ENCODE peak calls at places on chromosomes 12 and 14, in ten cellular contexts. One of them, this sample, is unnamed.
A peak's percentile ranks its signal among the peaks of the same experiment; 100 is the strongest.

GRCh38 chr14:102930138-102930752 is 7.8 kb downstream of the AMN start:
- DNase-seq in psoas muscle: peak; percentile 42
- DNase-seq in spleen: no peak
- DNase-seq in esophagus squamous epithelium: no peak
- DNase-seq in mammary epithelial cell: no peak
- DNase-seq in uterus: no peak
- DNase-seq in WERI-Rb-1: peak; percentile 46
- DNase-seq in brain microvascular endothelial cell: no peak
- DNase-seq in heart right ventricle: no peak
- DNase-seq in tibial artery: no peak
- DNase-seq in this sample: no peak

GRCh38 chr12:124754949-124755800 is 108.5 kb downstream of the SCARB1 start:
- DNase-seq in uterus: peak; percentile 88
- DNase-seq in WERI-Rb-1: peak; percentile 97
- DNase-seq in heart right ventricle: peak; percentile 83
- DNase-seq in spleen: peak; percentile 84
- DNase-seq in psoas muscle: peak; percentile 92
- DNase-seq in tibial artery: peak; percentile 95
- DNase-seq in mammary epithelial cell: peak; percentile 72
- DNase-seq in brain microvascular endothelial cell: peak; percentile 57
- DNase-seq in esophagus squamous epithelium: no peak
- DNase-seq in this sample: peak; percentile 94

GRCh38 chr12:6871052-6871957 is 1.8 kb downstream of the SPSB2 start:
- DNase-seq in psoas muscle: no peak
- DNase-seq in heart right ventricle: no peak
- DNase-seq in spleen: peak; percentile 80
- DNase-seq in brain microvascular endothelial cell: no peak
- DNase-seq in uterus: no peak
- DNase-seq in esophagus squamous epithelium: no peak
- DNase-seq in mammary epithelial cell: peak; percentile 72
- DNase-seq in tibial artery: no peak
- DNase-seq in WERI-Rb-1: peak; percentile 37
- DNase-seq in this sample: no peak

GRCh38 chr14:74299061-74299545 is 3.6 kb downstream of the ABCD4 start:
- DNase-seq in uterus: no peak
- DNase-seq in tibial artery: no peak
- DNase-seq in spleen: no peak
- DNase-seq in WERI-Rb-1: no peak
- DNase-seq in esophagus squamous epithelium: no peak
- DNase-seq in psoas muscle: no peak
- DNase-seq in heart right ventricle: no peak
- DNase-seq in brain microvascular endothelial cell: peak; percentile 34
- DNase-seq in mammary epithelial cell: no peak
- DNase-seq in this sample: peak; percentile 74

GRCh38 chr12:48601013-48601756 is 31.3 kb upstream of the LALBA start:
- DNase-seq in psoas muscle: no peak
- DNase-seq in esophagus squamous epithelium: no peak
- DNase-seq in mammary epithelial cell: peak; percentile 35
- DNase-seq in brain microvascular endothelial cell: peak; percentile 18
- DNase-seq in WERI-Rb-1: no peak
- DNase-seq in heart right ventricle: no peak
- DNase-seq in tibial artery: no peak
- DNase-seq in spleen: no peak
- DNase-seq in uterus: no peak
- DNase-seq in this sample: no peak

GRCh38 chr12:104740668-104741067 is 217.4 kb downstream of the SLC41A2 start:
- DNase-seq in spleen: peak; percentile 72
- DNase-seq in heart right ventricle: no peak
- DNase-seq in WERI-Rb-1: no peak
- DNase-seq in brain microvascular endothelial cell: no peak
- DNase-seq in mammary epithelial cell: no peak
- DNase-seq in tibial artery: no peak
- DNase-seq in esophagus squamous epithelium: no peak
- DNase-seq in psoas muscle: no peak
- DNase-seq in uterus: no peak
- DNase-seq in this sample: no peak

GRCh38 chr14:76564471-76565119 is 188.7 kb downstream of the ESRRB start:
- DNase-seq in tibial artery: no peak
- DNase-seq in psoas muscle: no peak
- DNase-seq in spleen: no peak
- DNase-seq in WERI-Rb-1: no peak
- DNase-seq in brain microvascular endothelial cell: no peak
- DNase-seq in heart right ventricle: no peak
- DNase-seq in mammary epithelial cell: peak; percentile 24
- DNase-seq in uterus: no peak
- DNase-seq in esophagus squamous epithelium: no peak
- DNase-seq in this sample: no peak

GRCh38 chr12:22529281-22530060 is 14.9 kb downstream of the C2CD5 start:
- DNase-seq in mammary epithelial cell: peak; percentile 51
- DNase-seq in heart right ventricle: no peak
- DNase-seq in WERI-Rb-1: no peak
- DNase-seq in brain microvascular endothelial cell: no peak
- DNase-seq in tibial artery: no peak
- DNase-seq in esophagus squamous epithelium: no peak
- DNase-seq in spleen: no peak
- DNase-seq in psoas muscle: no peak
- DNase-seq in uterus: no peak
- DNase-seq in this sample: no peak

GRCh38 chr12:132495629-132496207 is 5.8 kb downstream of the FBRSL1 start:
- DNase-seq in mammary epithelial cell: no peak
- DNase-seq in WERI-Rb-1: no peak
- DNase-seq in esophagus squamous epithelium: no peak
- DNase-seq in tibial artery: no peak
- DNase-seq in spleen: no peak
- DNase-seq in brain microvascular endothelial cell: no peak
- DNase-seq in uterus: no peak
- DNase-seq in heart right ventricle: no peak
- DNase-seq in psoas muscle: no peak
- DNase-seq in this sample: peak; percentile 72

GRCh38 chr12:70271025-70271424 is 27.8 kb downstream of the CNOT2 start:
- DNase-seq in esophagus squamous epithelium: no peak
- DNase-seq in heart right ventricle: no peak
- DNase-seq in spleen: no peak
- DNase-seq in brain microvascular endothelial cell: no peak
- DNase-seq in mammary epithelial cell: no peak
- DNase-seq in tibial artery: no peak
- DNase-seq in uterus: no peak
- DNase-seq in WERI-Rb-1: no peak
- DNase-seq in psoas muscle: no peak
- DNase-seq in this sample: no peak

GRCh38 chr12:6937481-6938352 is 5.9 kb upstream of the RNU7-1 start:
- DNase-seq in brain microvascular endothelial cell: peak; percentile 84
- DNase-seq in spleen: peak; percentile 99
- DNase-seq in uterus: peak; percentile 93
- DNase-seq in WERI-Rb-1: peak; percentile 93
- DNase-seq in tibial artery: peak; percentile 96
- DNase-seq in heart right ventricle: peak; percentile 93
- DNase-seq in psoas muscle: peak; percentile 97
- DNase-seq in esophagus squamous epithelium: peak; percentile 67
- DNase-seq in mammary epithelial cell: peak; percentile 95
- DNase-seq in this sample: peak; percentile 95

GRCh38 chr14:59189281-59189821 is 884 bp downstream of the DAAM1 start:
- DNase-seq in esophagus squamous epithelium: no peak
- DNase-seq in brain microvascular endothelial cell: peak; percentile 5
- DNase-seq in spleen: peak; percentile 88
- DNase-seq in uterus: peak; percentile 30
- DNase-seq in WERI-Rb-1: peak; percentile 82
- DNase-seq in mammary epithelial cell: peak; percentile 31
- DNase-seq in heart right ventricle: peak; percentile 32
- DNase-seq in tibial artery: peak; percentile 68
- DNase-seq in psoas muscle: peak; percentile 62
- DNase-seq in this sample: peak; percentile 40

GRCh38 chr12:121536929-121537813 is 43.7 kb downstream of the KDM2B start:
- DNase-seq in uterus: peak; percentile 79
- DNase-seq in mammary epithelial cell: peak; percentile 25
- DNase-seq in brain microvascular endothelial cell: no peak
- DNase-seq in esophagus squamous epithelium: peak; percentile 47
- DNase-seq in psoas muscle: peak; percentile 94
- DNase-seq in spleen: peak; percentile 99
- DNase-seq in heart right ventricle: peak; percentile 89
- DNase-seq in WERI-Rb-1: peak; percentile 89
- DNase-seq in tibial artery: peak; percentile 94
- DNase-seq in this sample: peak; percentile 90

GRCh38 chr12:65823481-65824313 is 586 bp upstream of the HMGA2 start:
- DNase-seq in brain microvascular endothelial cell: peak; percentile 58
- DNase-seq in spleen: peak; percentile 74
- DNase-seq in heart right ventricle: peak; percentile 27
- DNase-seq in WERI-Rb-1: peak; percentile 50
- DNase-seq in mammary epithelial cell: peak; percentile 81
- DNase-seq in psoas muscle: no peak
- DNase-seq in tibial artery: peak; percentile 65
- DNase-seq in esophagus squamous epithelium: no peak
- DNase-seq in uterus: peak; percentile 17
- DNase-seq in this sample: peak; percentile 15

GRCh38 chr12:65826513-65827171 is 2.4 kb downstream of the HMGA2 start:
- DNase-seq in WERI-Rb-1: no peak
- DNase-seq in heart right ventricle: no peak
- DNase-seq in mammary epithelial cell: peak; percentile 71
- DNase-seq in psoas muscle: no peak
- DNase-seq in spleen: no peak
- DNase-seq in esophagus squamous epithelium: no peak
- DNase-seq in tibial artery: no peak
- DNase-seq in uterus: no peak
- DNase-seq in brain microvascular endothelial cell: no peak
- DNase-seq in this sample: no peak

GRCh38 chr12:65825573-65826512 is 1.6 kb downstream of the HMGA2 start:
- DNase-seq in WERI-Rb-1: peak; percentile 31
- DNase-seq in tibial artery: no peak
- DNase-seq in mammary epithelial cell: no peak
- DNase-seq in brain microvascular endothelial cell: no peak
- DNase-seq in spleen: peak; percentile 73
- DNase-seq in esophagus squamous epithelium: no peak
- DNase-seq in heart right ventricle: peak; percentile 21
- DNase-seq in psoas muscle: no peak
- DNase-seq in uterus: peak; percentile 18
- DNase-seq in this sample: peak; percentile 21

GRCh38 chr12:65824314-65824563 is at the start of gene HMGA2:
- DNase-seq in psoas muscle: no peak
- DNase-seq in spleen: no peak
- DNase-seq in WERI-Rb-1: no peak
- DNase-seq in esophagus squamous epithelium: no peak
- DNase-seq in tibial artery: no peak
- DNase-seq in mammary epithelial cell: no peak
- DNase-seq in brain microvascular endothelial cell: no peak
- DNase-seq in heart right ventricle: peak; percentile 14
- DNase-seq in uterus: peak; percentile 19
- DNase-seq in this sample: peak; percentile 21

DNA sequence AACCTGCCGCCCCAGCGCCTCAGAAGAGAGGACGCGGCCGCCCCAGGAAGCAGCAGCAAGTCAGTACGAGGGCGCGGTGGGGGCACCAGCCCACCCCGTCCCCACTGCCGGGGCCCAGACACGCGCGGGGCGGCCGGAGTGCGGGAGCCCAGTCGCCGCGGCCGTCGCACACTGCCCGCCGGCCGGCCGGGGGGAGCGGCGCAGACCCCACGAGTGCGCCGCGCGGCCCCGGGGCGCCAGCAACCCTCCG is 965 bp downstream of the HMGA2 start:
- DNase-seq in esophagus squamous epithelium: no peak
- DNase-seq in heart right ventricle: no peak
- DNase-seq in spleen: no peak
- DNase-seq in brain microvascular endothelial cell: no peak
- DNase-seq in psoas muscle: no peak
- DNase-seq in WERI-Rb-1: no peak
- DNase-seq in uterus: no peak
- DNase-seq in mammary epithelial cell: no peak
- DNase-seq in tibial artery: no peak
- DNase-seq in this sample: no peak
- H3K27me3 ChIP-seq in esophagus squamous epithelium: peaks cover 13% of the 10 kb centered on the region
- H3K27me3 ChIP-seq in heart right ventricle: peaks cover 7% of the 10 kb centered on the region
- H3K27me3 ChIP-seq in spleen: peaks cover 62% of the 10 kb centered on the region
- H3K27me3 ChIP-seq in brain microvascular endothelial cell: no peaks in the 10 kb centered on the region
- H3K27me3 ChIP-seq in psoas muscle: peaks cover 2% of the 10 kb centered on the region
- H3K27me3 ChIP-seq in WERI-Rb-1: no peaks in the 10 kb centered on the region
- H3K27me3 ChIP-seq in uterus: peaks cover 74% of the 10 kb centered on the region
- H3K27me3 ChIP-seq in mammary epithelial cell: no peaks in the 10 kb centered on the region
- H3K27me3 ChIP-seq in tibial artery: peaks cover 58% of the 10 kb centered on the region
- H3K27me3 ChIP-seq in this sample: peaks cover 63% of the 10 kb centered on the region

DNA sequence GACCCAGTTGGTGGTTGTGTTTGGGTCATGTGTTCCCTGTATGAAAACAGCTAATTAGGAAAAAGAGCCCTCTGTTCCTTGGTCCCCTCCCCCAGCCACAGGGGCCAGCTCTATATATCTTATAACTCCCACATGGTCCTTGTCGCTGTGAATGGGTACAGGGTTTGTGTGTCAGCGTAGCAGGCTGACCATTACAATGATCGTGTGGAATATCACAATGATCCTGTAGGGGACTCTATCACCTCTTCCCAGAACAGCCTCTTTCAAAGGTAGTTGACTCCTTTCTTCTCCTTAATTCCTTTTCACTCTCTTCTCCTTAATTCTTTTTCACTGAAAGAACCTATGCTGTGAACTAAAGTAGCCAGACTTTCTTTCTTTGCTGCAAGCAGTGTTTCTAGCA is 51.6 kb upstream of the RIC8B start:
- DNase-seq in uterus: no peak
- DNase-seq in heart right ventricle: no peak
- DNase-seq in spleen: no peak
- DNase-seq in psoas muscle: no peak
- DNase-seq in WERI-Rb-1: no peak
- DNase-seq in brain microvascular endothelial cell: no peak
- DNase-seq in mammary epithelial cell: no peak
- DNase-seq in tibial artery: no peak
- DNase-seq in esophagus squamous epithelium: no peak
- DNase-seq in this sample: no peak
- TF ChIP-seq CTCF in uterus: no peak
- TF ChIP-seq CTCF in heart right ventricle: no peak
- TF ChIP-seq CTCF in spleen: no peak
- TF ChIP-seq CTCF in psoas muscle: no peak
- TF ChIP-seq CTCF in WERI-Rb-1: peak; percentile 28
- TF ChIP-seq CTCF in brain microvascular endothelial cell: peak; percentile 16
- TF ChIP-seq CTCF in mammary epithelial cell: no peak
- TF ChIP-seq CTCF in tibial artery: no peak
- TF ChIP-seq CTCF in esophagus squamous epithelium: no peak
- TF ChIP-seq CTCF in this sample: no peak

DNA sequence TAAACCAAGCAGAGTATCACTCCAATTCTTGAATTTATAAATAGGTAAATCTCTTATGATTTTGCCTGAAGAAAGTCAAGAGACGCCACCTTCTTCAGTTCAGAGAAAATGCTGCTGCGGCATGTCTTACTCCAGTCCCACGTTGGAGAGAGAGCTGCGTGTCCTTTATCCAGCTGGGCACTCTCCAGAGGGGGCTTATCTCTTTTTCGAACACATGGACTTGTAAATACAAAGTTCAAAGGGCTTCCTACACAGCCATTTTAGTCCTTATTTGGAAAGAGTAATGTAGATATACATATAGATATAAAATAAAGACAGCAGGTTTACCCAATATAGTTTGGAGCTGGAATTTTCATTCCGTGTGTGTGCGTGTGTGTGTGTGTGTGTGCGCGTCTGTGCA is 264.0 kb downstream of the ADAMTS20 start:
- DNase-seq in uterus: no peak
- DNase-seq in heart right ventricle: no peak
- DNase-seq in mammary epithelial cell: no peak
- DNase-seq in tibial artery: no peak
- DNase-seq in psoas muscle: no peak
- DNase-seq in WERI-Rb-1: no peak
- DNase-seq in brain microvascular endothelial cell: no peak
- DNase-seq in esophagus squamous epithelium: no peak
- DNase-seq in spleen: no peak
- DNase-seq in this sample: no peak
- H3K4me3 ChIP-seq in uterus: no peak overlapping the region
- H3K4me3 ChIP-seq in heart right ventricle: no peak overlapping the region
- H3K4me3 ChIP-seq in mammary epithelial cell: no peak overlapping the region
- H3K4me3 ChIP-seq in tibial artery: no peak overlapping the region
- H3K4me3 ChIP-seq in psoas muscle: no peak overlapping the region
- H3K4me3 ChIP-seq in WERI-Rb-1: no peak overlapping the region
- H3K4me3 ChIP-seq in brain microvascular endothelial cell: no peak overlapping the region
- H3K4me3 ChIP-seq in esophagus squamous epithelium: no peak overlapping the region
- H3K4me3 ChIP-seq in spleen: no peak overlapping the region
- H3K4me3 ChIP-seq in this sample: no peak overlapping the region

GRCh38 chr12:99234702-99235101 is 412.9 kb upstream of the GARIN6 start:
- DNase-seq in mammary epithelial cell: no peak
- DNase-seq in WERI-Rb-1: no peak
- DNase-seq in spleen: no peak
- DNase-seq in psoas muscle: no peak
- DNase-seq in uterus: no peak
- DNase-seq in heart right ventricle: no peak
- DNase-seq in esophagus squamous epithelium: no peak
- DNase-seq in tibial artery: no peak
- DNase-seq in brain microvascular endothelial cell: no peak
- DNase-seq in this sample: no peak
- H3K27me3 ChIP-seq in mammary epithelial cell: no peaks in the 10 kb centered on the region
- H3K27me3 ChIP-seq in WERI-Rb-1: no peaks in the 10 kb centered on the region
- H3K27me3 ChIP-seq in spleen: no peaks in the 10 kb centered on the region
- H3K27me3 ChIP-seq in psoas muscle: no peaks in the 10 kb centered on the region
- H3K27me3 ChIP-seq in uterus: no peaks in the 10 kb centered on the region
- H3K27me3 ChIP-seq in heart right ventricle: no peaks in the 10 kb centered on the region
- H3K27me3 ChIP-seq in esophagus squamous epithelium: no peaks in the 10 kb centered on the region
- H3K27me3 ChIP-seq in tibial artery: no peaks in the 10 kb centered on the region
- H3K27me3 ChIP-seq in brain microvascular endothelial cell: no peaks in the 10 kb centered on the region
- H3K27me3 ChIP-seq in this sample: no peaks in the 10 kb centered on the region